ENCODE peak calls at places on chromosomes 13 and 19, in six cellular contexts. U is mucosa of descending colon, D is ovary, Q is breast epithelium, M is HCT116, Y is PC-9. W is an unnamed sample. For H3K4me1, the result is how much of the 10 kb centered on the place peaks cover.

GRCh38 chr13:113066142-113066455 is 39.5 kb upstream of the F7 start:
- DNase-seq in U (no peak), D (no peak), Q (no peak), M (no peak), Y (no peak), W (no peak)

GRCh38 chr19:43721469-43722048 is 5.7 kb downstream of the IRGC start:
- DNase-seq in U (no peak), D (no peak), Q (no peak), M (no peak), Y (no peak), W (no peak)

GRCh38 chr19:42396248-42396541 is 6.1 kb upstream of the CNFN start:
- DNase-seq in U (no peak), D (no peak), Q (no peak), M (no peak), Y (no peak), W (no peak)

GRCh38 chr13:42574435-42575311 is 721 bp downstream of the TNFSF11 start:
- DNase-seq in U (peak), D (no peak), Q (no peak), M (no peak), Y (no peak), W (no peak)

GRCh38 chr13:113275387-113275786 is 21.7 kb upstream of the LAMP1 start:
- DNase-seq in U (no peak), D (peak), Q (no peak), M (peak), Y (peak), W (no peak)

GRCh38 chr13:39930060-39930459 is 274.6 kb downstream of the COG6 start:
- DNase-seq in U (no peak), D (no peak), Q (no peak), M (no peak), Y (no peak), W (no peak)

GRCh38 chr19:53466726-53467125 is 807 bp upstream of the ZNF813 start:
- DNase-seq in U (no peak), D (no peak), Q (no peak), M (no peak), Y (no peak), W (no peak)

GRCh38 chr13:110944121-110944967 is 29.5 kb upstream of the ANKRD10 start:
- DNase-seq in U (no peak), D (peak), Q (no peak), M (peak), Y (peak), W (no peak)

GRCh38 chr19:30222428-30222873 is 149.7 kb upstream of the ZNF536 start:
- DNase-seq in U (no peak), D (no peak), Q (no peak), M (no peak), Y (no peak), W (no peak)

GRCh38 chr13:52713894-52714293 is 25.7 kb downstream of the CNMD start:
- DNase-seq in U (no peak), D (no peak), Q (no peak), M (no peak), Y (no peak), W (peak)

GRCh38 chr13:92842145-92842544 is 384.5 kb upstream of the GPC6 start:
- DNase-seq in U (no peak), D (no peak), Q (no peak), M (no peak), Y (no peak), W (no peak)

GRCh38 chr13:73370066-73370465 is 311.3 kb downstream of the KLF5 start:
- DNase-seq in U (no peak), D (no peak), Q (no peak), M (no peak), Y (no peak), W (no peak)

GRCh38 chr13:77907653-77908341 is 10.8 kb downstream of the EDNRB start:
- DNase-seq in U (no peak), D (peak), Q (no peak), M (no peak), Y (no peak), W (no peak)

GRCh38 chr13:109715902-109716301 is 70.5 kb downstream of the IRS2 start:
- DNase-seq in U (no peak), D (no peak), Q (no peak), M (no peak), Y (peak), W (peak)

GRCh38 chr13:113176292-113176691 is 17.8 kb downstream of the PROZ start:
- DNase-seq in U (no peak), D (no peak), Q (no peak), M (no peak), Y (no peak), W (no peak)

GRCh38 chr19:3547301-3547731 is 8.3 kb downstream of the TEKTIP1 start:
- DNase-seq in U (peak), D (no peak), Q (no peak), M (no peak), Y (no peak), W (peak)

GRCh38 chr13:43119206-43119605 is 95.8 kb downstream of the DNAJC15 start:
- DNase-seq in U (no peak), D (no peak), Q (no peak), M (no peak), Y (no peak), W (no peak)

GRCh38 chr19:38093587-38093986 is 130.4 kb downstream of the DPF1 start:
- DNase-seq in U (no peak), D (no peak), Q (no peak), M (no peak), Y (no peak), W (no peak)

GRCh38 chr19:3544054-3544376 is 5.0 kb downstream of the TEKTIP1 start:
- DNase-seq in U (no peak), D (no peak), Q (no peak), M (no peak), Y (no peak), W (no peak)

GRCh38 chr19:10961073-10961762 is 388 bp downstream of the SMARCA4 start:
- DNase-seq in U (peak), D (peak), Q (no peak), M (no peak), Y (no peak), W (no peak)

GRCh38 chr13:80523134-80523533 is 182.2 kb upstream of the SPRY2 start:
- DNase-seq in U (no peak), D (no peak), Q (no peak), M (no peak), Y (no peak), W (no peak)

GRCh38 chr19:49852631-49853126 is 1.7 kb downstream of the PTOV1 start:
- DNase-seq in U (no peak), D (no peak), Q (no peak), M (no peak), Y (no peak), W (no peak)
- H3K4me3 ChIP-seq in U (no peak), D (no peak), Q (peak), M (peak), Y (peak), W (peak)

GRCh38 chr13:35014606-35015005 is 72.5 kb downstream of the NBEA start:
- DNase-seq in U (no peak), D (no peak), Q (no peak), M (no peak), Y (no peak), W (no peak)
- TF ChIP-seq CTCF in U (no peak), D (no peak), Q (no peak), M (no peak), Y (no peak), W (no peak)

GRCh38 chr13:31769581-31769980 is 30.3 kb downstream of the RXFP2 start:
- DNase-seq in U (no peak), D (no peak), Q (no peak), M (no peak), Y (no peak), W (no peak)
- H3K4me1 ChIP-seq in U (under half), D (under half), Q (under half), M (under half), Y (under half), W (half or more)

DNA sequence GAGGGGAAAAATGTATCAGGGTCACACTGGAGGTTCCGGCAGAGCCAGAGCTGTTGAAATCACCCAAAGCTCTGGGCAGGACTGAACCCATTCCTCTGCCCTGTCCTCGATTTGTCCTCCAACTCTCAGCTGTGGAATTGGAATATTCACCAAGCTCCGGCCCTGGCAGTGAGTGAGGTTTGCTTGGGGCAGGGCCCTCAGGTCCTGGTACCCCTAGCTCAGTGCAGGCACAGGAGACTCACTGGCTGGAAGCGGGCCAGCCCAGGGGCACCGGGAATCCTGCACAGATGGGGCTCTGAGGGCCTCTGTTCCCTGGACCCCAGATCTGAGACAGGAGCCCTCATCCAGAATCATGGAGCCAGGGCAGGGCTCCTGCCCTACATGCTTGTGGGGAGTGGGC is 1322.3 kb downstream of the UQCRFS1 start:
- DNase-seq in U (no peak), D (no peak), Q (no peak), M (no peak), Y (no peak), W (no peak)
- H3K4me3 ChIP-seq in U (no peak), D (no peak), Q (no peak), M (no peak), Y (no peak), W (no peak)

DNA sequence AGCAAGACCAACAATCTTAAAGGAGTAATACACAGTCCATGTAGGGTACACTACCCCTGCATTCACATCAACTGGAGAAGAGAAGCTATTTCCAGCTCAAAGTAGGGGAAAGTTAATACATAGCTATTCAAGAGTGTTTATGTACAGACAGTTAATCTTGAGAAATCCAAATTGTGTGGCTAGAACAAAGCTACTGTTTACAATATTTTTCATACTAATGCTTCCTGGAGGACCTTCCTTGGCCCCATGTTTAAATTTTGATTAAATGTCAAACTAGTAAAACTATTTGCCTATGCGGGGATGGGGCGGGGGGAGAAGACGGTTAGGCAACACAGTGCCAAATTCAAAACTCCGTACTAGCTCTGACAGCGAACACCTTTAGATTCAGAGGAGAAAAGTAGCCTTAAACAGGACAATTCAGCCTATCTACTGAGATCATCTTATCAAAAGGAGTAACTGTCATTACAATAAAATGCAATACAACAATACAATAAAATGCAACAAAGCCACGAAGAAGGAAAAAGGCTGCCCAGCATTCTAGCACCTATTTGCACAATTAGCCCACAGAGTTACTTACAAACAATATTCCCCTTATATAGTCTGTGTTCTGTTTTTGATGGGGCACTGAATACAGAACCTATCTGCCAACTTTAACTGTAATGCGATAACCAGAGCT is 29.1 kb downstream of the BRD4 start:
- DNase-seq in U (no peak), D (no peak), Q (no peak), M (no peak), Y (peak), W (no peak)
- TF ChIP-seq CTCF in U (no peak), D (no peak), Q (no peak), M (no peak), Y (no peak), W (no peak)

DNA sequence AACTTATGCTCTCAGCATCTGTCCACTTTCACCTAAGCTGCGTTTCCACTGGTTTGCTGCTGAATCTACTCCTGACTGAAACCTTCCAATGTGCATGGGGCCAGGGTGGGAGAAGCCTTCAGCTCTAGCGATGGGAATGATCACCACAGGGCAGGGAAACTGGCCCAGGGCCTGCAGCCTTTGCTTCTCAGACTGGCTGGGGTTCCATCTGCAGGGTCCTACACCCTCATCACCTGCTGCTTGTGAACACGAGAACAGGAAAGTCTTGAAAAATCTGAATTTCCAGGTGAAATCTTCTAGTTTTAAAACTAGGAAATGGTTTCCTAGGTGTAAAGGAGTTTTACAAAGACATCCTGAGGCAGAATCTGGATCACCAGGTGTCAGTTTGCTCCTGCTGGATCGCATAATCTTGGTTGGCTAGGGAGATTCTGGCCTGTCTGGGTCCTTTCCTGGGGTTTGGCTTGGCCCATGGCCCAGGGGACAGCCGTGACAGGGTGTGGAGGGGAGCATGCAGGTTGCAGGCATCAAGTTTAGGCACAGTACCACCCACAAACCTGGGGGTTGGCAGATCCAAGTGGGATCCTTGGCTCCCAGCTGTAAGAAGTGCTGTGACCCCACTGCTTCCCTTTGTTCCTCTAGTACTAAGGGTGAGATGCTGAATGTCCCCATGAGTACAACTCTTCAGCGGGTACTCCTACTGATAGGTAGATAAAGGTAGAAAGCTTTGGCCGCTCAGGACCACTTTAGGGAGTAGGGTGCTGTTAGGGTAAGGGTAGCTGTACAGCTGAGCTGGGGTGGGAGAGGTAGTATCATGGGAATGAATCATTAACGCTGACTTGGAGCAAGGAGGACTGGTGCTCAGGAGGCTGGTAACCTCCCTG is 1.8 kb upstream of the UBE2M start:
- DNase-seq in U (peak), D (peak), Q (no peak), M (no peak), Y (no peak), W (no peak)
- H3K4me1 ChIP-seq in U (under half), D (under half), Q (under half), M (under half), Y (under half), W (half or more)

GRCh38 chr13:30863796-30864195 is 42.3 kb upstream of the MEDAG start:
- DNase-seq in U (no peak), D (no peak), Q (no peak), M (no peak), Y (no peak), W (no peak)
- H3K4me3 ChIP-seq in U (no peak), D (no peak), Q (no peak), M (no peak), Y (no peak), W (no peak)

DNA sequence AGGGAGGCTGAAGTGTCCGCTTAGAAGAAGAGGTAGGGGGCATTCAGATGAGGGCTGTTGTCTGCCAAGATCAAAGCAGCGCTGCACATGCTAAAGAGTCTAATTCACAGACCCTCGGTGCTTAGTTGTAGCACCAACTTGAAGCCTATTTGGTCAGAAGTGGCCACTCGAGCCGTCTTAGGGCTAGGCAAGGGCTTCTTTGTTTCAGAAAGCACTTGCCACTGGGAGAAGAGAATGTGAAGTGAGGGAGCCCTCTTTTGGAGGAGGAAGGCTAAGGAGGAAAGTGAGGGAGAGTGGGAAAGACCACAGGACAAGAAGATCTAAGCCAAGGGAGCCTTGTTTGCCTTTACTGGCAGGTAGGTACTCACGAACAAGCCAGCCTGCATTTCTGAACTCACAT is 313.4 kb upstream of the TMTC4 start:
- DNase-seq in U (no peak), D (no peak), Q (no peak), M (no peak), Y (no peak), W (no peak)
- TF ChIP-seq CTCF in U (no peak), D (no peak), Q (no peak), M (no peak), Y (no peak), W (no peak)

GRCh38 chr19:13042443-13043130 is 47.3 kb downstream of the NFIX start:
- DNase-seq in U (no peak), D (no peak), Q (no peak), M (no peak), Y (no peak), W (no peak)

GRCh38 chr19:13043285-13043684 is 48.0 kb downstream of the NFIX start:
- DNase-seq in U (no peak), D (no peak), Q (no peak), M (no peak), Y (no peak), W (no peak)

GRCh38 chr19:13044160-13044853 is 49.0 kb downstream of the NFIX start:
- DNase-seq in U (no peak), D (no peak), Q (no peak), M (no peak), Y (no peak), W (no peak)

GRCh38 chr19:13047374-13047773 is 52.1 kb downstream of the NFIX start:
- DNase-seq in U (no peak), D (no peak), Q (no peak), M (no peak), Y (no peak), W (no peak)

GRCh38 chr19:13045812-13046211 is 50.5 kb downstream of the NFIX start:
- DNase-seq in U (no peak), D (no peak), Q (no peak), M (no peak), Y (no peak), W (no peak)
- H3K4me1 ChIP-seq in U (under half), D (under half), Q (under half), M (under half), Y (under half), W (half or more)

GRCh38 chr19:1221141-1221903 is 15.7 kb downstream of the STK11 start:
- DNase-seq in U (no peak), D (peak), Q (no peak), M (no peak), Y (no peak), W (peak)
- H3K4me3 ChIP-seq in U (no peak), D (no peak), Q (no peak), M (no peak), Y (no peak), W (no peak)